ENCODE peak calls at places on chromosomes 16 and 17, in four cellular contexts. One of them, this sample, is unnamed.

GRCh38 chr16:74225278-74225677 is 71.3 kb upstream of the PSMD7 start:
- DNase-seq in SK-N-SH: no peak
- DNase-seq in K562: no peak
- DNase-seq in HCT116: no peak
- DNase-seq in this sample: no peak

GRCh38 chr16:25109643-25110042 is 1.9 kb upstream of the LCMT1 start:
- DNase-seq in HCT116: peak
- DNase-seq in K562: no peak
- DNase-seq in SK-N-SH: no peak
- DNase-seq in this sample: no peak

GRCh38 chr17:8015957-8016631 is 13.7 kb downstream of the GUCY2D start:
- DNase-seq in K562: peak
- DNase-seq in SK-N-SH: peak
- DNase-seq in HCT116: no peak
- DNase-seq in this sample: no peak

GRCh38 chr16:17312100-17312732 is 158.5 kb downstream of the XYLT1 start:
- DNase-seq in SK-N-SH: no peak
- DNase-seq in K562: no peak
- DNase-seq in HCT116: peak
- DNase-seq in this sample: no peak

GRCh38 chr17:57626520-57627210 is 118.4 kb downstream of the CCDC182 start:
- DNase-seq in HCT116: no peak
- DNase-seq in K562: no peak
- DNase-seq in SK-N-SH: peak
- DNase-seq in this sample: no peak

GRCh38 chr17:79652999-79653643 is 42.3 kb upstream of the RBFOX3 start:
- DNase-seq in HCT116: no peak
- DNase-seq in K562: no peak
- DNase-seq in SK-N-SH: no peak
- DNase-seq in this sample: no peak

GRCh38 chr16:56569971-56570370 is 5.1 kb downstream of the MT4 start:
- DNase-seq in SK-N-SH: no peak
- DNase-seq in K562: no peak
- DNase-seq in HCT116: no peak
- DNase-seq in this sample: no peak

GRCh38 chr17:14372905-14373559 is 72.2 kb downstream of the HS3ST3B1 start:
- DNase-seq in HCT116: no peak
- DNase-seq in SK-N-SH: no peak
- DNase-seq in K562: peak
- DNase-seq in this sample: no peak

GRCh38 chr17:3857261-3858105 is 11.4 kb upstream of the NCBP3 start:
- DNase-seq in K562: no peak
- DNase-seq in HCT116: no peak
- DNase-seq in SK-N-SH: peak
- DNase-seq in this sample: no peak

GRCh38 chr17:16980813-16981731 is 9.2 kb upstream of the TNFRSF13B start:
- DNase-seq in HCT116: no peak
- DNase-seq in SK-N-SH: no peak
- DNase-seq in K562: no peak
- DNase-seq in this sample: no peak

DNA sequence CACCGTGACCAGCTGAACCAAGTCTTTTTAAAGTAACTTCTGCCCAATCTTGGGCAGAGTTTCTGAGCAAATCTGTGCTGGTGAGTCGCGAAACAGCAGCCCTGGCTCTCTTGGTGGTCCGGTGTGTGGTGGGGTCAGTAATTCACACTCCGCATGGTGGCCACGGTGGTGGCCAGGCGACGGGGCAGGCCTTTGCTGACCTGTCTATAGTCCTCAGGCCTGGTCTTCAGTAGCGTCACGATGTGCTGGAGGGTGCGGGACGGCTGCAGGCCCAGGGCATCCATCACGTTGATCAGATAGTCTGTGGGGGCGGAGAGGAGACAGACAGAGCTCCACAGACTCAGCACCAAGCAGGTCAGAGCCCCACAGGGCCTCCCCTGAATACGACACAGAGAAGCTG is 64.2 kb downstream of the COG7 start:
- DNase-seq in SK-N-SH: no peak
- DNase-seq in HCT116: no peak
- DNase-seq in K562: no peak
- DNase-seq in this sample: no peak
- TF ChIP-seq JUND in SK-N-SH: no peak
- TF ChIP-seq JUND in HCT116: no peak
- TF ChIP-seq JUND in K562: no peak
- TF ChIP-seq JUND in this sample: no peak

DNA sequence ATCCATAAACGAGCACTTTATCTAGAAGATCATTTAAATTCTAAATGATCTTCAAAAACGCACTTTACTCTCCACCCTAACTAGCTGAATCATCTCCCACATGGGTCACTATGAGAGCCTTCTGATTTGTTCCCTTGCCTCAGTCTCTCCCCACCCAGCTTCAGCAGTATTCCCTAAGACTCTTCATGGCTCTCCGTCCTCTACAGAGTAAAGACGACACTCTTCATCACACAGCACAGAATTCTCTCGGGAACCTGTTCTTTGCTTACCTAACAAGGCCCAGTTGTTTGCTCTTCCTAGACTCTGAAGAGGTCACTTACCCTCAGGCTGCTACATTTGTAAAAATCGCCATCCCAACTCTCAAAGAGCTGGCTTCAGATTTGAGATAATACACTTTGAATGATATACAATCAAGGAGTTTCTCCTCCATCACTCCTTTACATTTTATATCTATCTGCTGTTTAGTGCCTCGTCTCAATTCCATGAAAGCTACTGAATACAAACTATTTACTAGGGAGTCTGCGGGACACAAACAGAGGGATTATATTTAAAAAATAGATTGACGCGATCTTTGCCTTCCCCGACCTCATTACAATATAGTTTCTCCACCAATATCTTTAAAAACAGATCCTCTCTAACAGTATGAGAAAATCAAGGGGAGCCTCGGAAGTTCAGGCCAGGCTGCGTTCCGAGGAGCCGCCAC is 511 bp upstream of the LIG3 start:
- DNase-seq in K562: no peak
- DNase-seq in SK-N-SH: no peak
- DNase-seq in HCT116: no peak
- DNase-seq in this sample: peak
- TF ChIP-seq JUND in K562: no peak
- TF ChIP-seq JUND in SK-N-SH: no peak
- TF ChIP-seq JUND in HCT116: no peak
- TF ChIP-seq JUND in this sample: no peak

DNA sequence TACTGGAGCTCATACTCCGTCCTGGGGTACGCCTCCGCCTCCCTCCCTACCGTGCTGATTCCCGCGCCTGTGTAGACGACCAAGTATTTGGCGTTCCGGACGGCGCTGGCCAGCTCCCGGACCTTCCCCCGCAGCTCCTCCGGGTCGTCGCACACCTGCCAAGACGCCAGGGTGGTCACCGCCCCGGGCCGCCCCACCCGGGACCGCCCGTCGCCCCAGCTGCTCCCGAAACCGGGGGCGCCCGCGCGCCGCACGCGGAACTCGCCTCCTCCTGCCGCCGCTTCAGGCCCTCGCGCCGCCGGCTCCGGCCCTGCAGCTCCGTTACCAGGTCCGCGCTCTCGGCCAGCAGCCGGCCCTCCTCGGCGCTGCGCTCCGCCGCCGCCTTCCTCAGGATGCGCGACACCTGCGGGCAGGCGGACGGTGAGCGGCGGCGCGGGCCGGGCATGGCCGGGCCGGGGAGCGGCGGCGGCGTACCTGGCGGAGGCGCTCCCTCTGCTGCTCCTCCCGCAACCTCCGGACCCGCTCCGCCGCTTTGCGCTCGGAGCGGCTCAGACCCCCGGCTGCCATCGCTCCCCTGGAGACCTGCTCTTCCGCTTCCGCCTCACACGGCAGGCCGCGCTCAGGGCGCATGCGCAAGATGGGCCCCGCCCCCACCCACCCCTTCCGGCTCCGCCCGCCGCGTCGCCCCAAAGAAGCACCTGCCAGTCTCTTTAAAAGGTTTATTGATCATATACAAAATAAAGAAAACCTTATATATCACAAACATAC is at the start of gene SIRT7:
- DNase-seq in K562: peak
- DNase-seq in HCT116: peak
- DNase-seq in SK-N-SH: peak
- DNase-seq in this sample: peak
- TF ChIP-seq JUND in K562: no peak
- TF ChIP-seq JUND in HCT116: no peak
- TF ChIP-seq JUND in SK-N-SH: no peak
- TF ChIP-seq JUND in this sample: no peak

GRCh38 chr17:65670667-65671371 is 109.4 kb upstream of the AXIN2 start:
- DNase-seq in SK-N-SH: no peak
- DNase-seq in K562: no peak
- DNase-seq in HCT116: no peak
- DNase-seq in this sample: no peak
- TF ChIP-seq JUND in SK-N-SH: no peak
- TF ChIP-seq JUND in K562: no peak
- TF ChIP-seq JUND in HCT116: no peak
- TF ChIP-seq JUND in this sample: no peak

DNA sequence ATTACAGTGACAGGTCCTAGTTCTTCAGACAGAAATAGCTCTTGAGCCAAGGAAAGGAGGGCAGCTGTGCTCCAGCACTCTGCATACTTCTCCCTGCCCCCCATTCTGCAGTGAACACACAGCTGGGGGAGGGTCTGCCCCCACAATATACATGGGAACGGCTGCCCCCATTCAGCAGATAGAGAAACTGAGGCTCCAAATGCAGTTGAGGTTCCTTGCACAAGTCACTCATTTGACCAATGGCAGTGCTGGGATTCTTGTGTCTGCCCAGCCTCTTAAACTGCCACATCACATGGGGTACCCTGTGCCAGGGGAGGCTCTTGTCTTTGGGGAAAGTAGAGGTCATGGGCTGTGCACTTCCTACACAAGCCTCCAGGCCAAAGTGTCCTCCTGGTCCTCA is 10.9 kb upstream of the PDP2 start:
- DNase-seq in SK-N-SH: no peak
- DNase-seq in HCT116: no peak
- DNase-seq in K562: no peak
- DNase-seq in this sample: no peak
- TF ChIP-seq JUND in SK-N-SH: no peak
- TF ChIP-seq JUND in HCT116: no peak
- TF ChIP-seq JUND in K562: no peak
- TF ChIP-seq JUND in this sample: no peak

This sample was measured in T47D.